ENCODE peak calls at places on chromosomes 5 and 9, in seven cellular contexts. One of them, this sample, is unnamed.

GRCh38 chr9:15295761-15296405 is 11.1 kb downstream of the TTC39B start:
- DNase-seq in stimulated activated CD8-positive, alpha-beta memory T cell treated with anti-CD3 and anti-CD28 coated beads, Interleukin-2, amount 100 ng/mL, for 48 hours: no peak
- DNase-seq in NCI-H1048: no peak
- DNase-seq in breast epithelium: no peak
- DNase-seq in pancreas: peak
- DNase-seq in lung: no peak
- DNase-seq in GM12892: no peak
- DNase-seq in this sample: no peak

GRCh38 chr9:122053951-122054350 is 39.2 kb downstream of the TTLL11 start:
- DNase-seq in NCI-H1048: no peak
- DNase-seq in stimulated activated CD8-positive, alpha-beta memory T cell treated with anti-CD3 and anti-CD28 coated beads, Interleukin-2, amount 100 ng/mL, for 48 hours: no peak
- DNase-seq in GM12892: no peak
- DNase-seq in pancreas: no peak
- DNase-seq in breast epithelium: no peak
- DNase-seq in lung: no peak
- DNase-seq in this sample: no peak

GRCh38 chr5:144951001-144951400 is 780.3 kb downstream of the KCTD16 start:
- DNase-seq in NCI-H1048: no peak
- DNase-seq in lung: no peak
- DNase-seq in breast epithelium: no peak
- DNase-seq in GM12892: no peak
- DNase-seq in stimulated activated CD8-positive, alpha-beta memory T cell treated with anti-CD3 and anti-CD28 coated beads, Interleukin-2, amount 100 ng/mL, for 48 hours: no peak
- DNase-seq in pancreas: no peak
- DNase-seq in this sample: no peak

GRCh38 chr5:68739752-68740151 is 354.1 kb upstream of the SLC30A5 start:
- DNase-seq in NCI-H1048: no peak
- DNase-seq in lung: no peak
- DNase-seq in GM12892: no peak
- DNase-seq in stimulated activated CD8-positive, alpha-beta memory T cell treated with anti-CD3 and anti-CD28 coated beads, Interleukin-2, amount 100 ng/mL, for 48 hours: no peak
- DNase-seq in breast epithelium: no peak
- DNase-seq in pancreas: no peak
- DNase-seq in this sample: no peak

GRCh38 chr9:122991370-122991830 is 42.1 kb upstream of the GPR21 start:
- DNase-seq in breast epithelium: no peak
- DNase-seq in pancreas: no peak
- DNase-seq in GM12892: no peak
- DNase-seq in stimulated activated CD8-positive, alpha-beta memory T cell treated with anti-CD3 and anti-CD28 coated beads, Interleukin-2, amount 100 ng/mL, for 48 hours: peak
- DNase-seq in lung: peak
- DNase-seq in NCI-H1048: no peak
- DNase-seq in this sample: peak

GRCh38 chr5:122142480-122142879 is 13.1 kb downstream of the ZNF474 start:
- DNase-seq in NCI-H1048: no peak
- DNase-seq in lung: no peak
- DNase-seq in pancreas: no peak
- DNase-seq in breast epithelium: no peak
- DNase-seq in GM12892: no peak
- DNase-seq in stimulated activated CD8-positive, alpha-beta memory T cell treated with anti-CD3 and anti-CD28 coated beads, Interleukin-2, amount 100 ng/mL, for 48 hours: no peak
- DNase-seq in this sample: no peak

GRCh38 chr5:37847978-37848425 is 8.2 kb upstream of the GDNF start:
- DNase-seq in breast epithelium: no peak
- DNase-seq in NCI-H1048: no peak
- DNase-seq in lung: no peak
- DNase-seq in stimulated activated CD8-positive, alpha-beta memory T cell treated with anti-CD3 and anti-CD28 coated beads, Interleukin-2, amount 100 ng/mL, for 48 hours: no peak
- DNase-seq in pancreas: no peak
- DNase-seq in GM12892: no peak
- DNase-seq in this sample: no peak

GRCh38 chr9:72333758-72334157 is 31.2 kb downstream of the ZFAND5 start:
- DNase-seq in lung: no peak
- DNase-seq in breast epithelium: no peak
- DNase-seq in GM12892: no peak
- DNase-seq in NCI-H1048: no peak
- DNase-seq in pancreas: no peak
- DNase-seq in stimulated activated CD8-positive, alpha-beta memory T cell treated with anti-CD3 and anti-CD28 coated beads, Interleukin-2, amount 100 ng/mL, for 48 hours: no peak
- DNase-seq in this sample: no peak

GRCh38 chr9:124054671-124055212 is 43.2 kb downstream of the LHX2 start:
- DNase-seq in NCI-H1048: no peak
- DNase-seq in lung: no peak
- DNase-seq in breast epithelium: no peak
- DNase-seq in pancreas: no peak
- DNase-seq in GM12892: no peak
- DNase-seq in stimulated activated CD8-positive, alpha-beta memory T cell treated with anti-CD3 and anti-CD28 coated beads, Interleukin-2, amount 100 ng/mL, for 48 hours: peak
- DNase-seq in this sample: no peak